ENCODE peak calls at places on chromosomes 11 and 22, in seven cellular contexts. F is trophoblast cell, L is IMR-90, Q is H1, V is mesenchymal stem cell, J is mesendoderm, K is neuronal stem cell. W is an unnamed sample.

GRCh38 chr11:104279587-104279986 is 115.6 kb upstream of the PDGFD start:
- DNase-seq in J (no peak), L (no peak), Q (no peak), V (no peak), F (no peak), K (no peak), W (no peak)

GRCh38 chr11:122882809-122883681 is 486 bp downstream of the JHY start:
- DNase-seq in V (peak; percentile 62), L (peak; percentile 55), Q (peak; percentile 78), K (peak; percentile 31), F (peak; percentile 27), J (peak; percentile 83), W (peak; percentile 70)

GRCh38 chr11:121119444-121119843 is 18.4 kb downstream of the TECTA start:
- DNase-seq in K (no peak), J (no peak), L (no peak), F (no peak), V (no peak), Q (no peak), W (no peak)

GRCh38 chr11:46508360-46508759 is 85.5 kb downstream of the AMBRA1 start:
- DNase-seq in Q (no peak), L (no peak), F (no peak), V (no peak), J (peak; percentile 42), K (no peak), W (no peak)

GRCh38 chr22:49347376-49347775 is 480.3 kb downstream of the BRD1 start:
- DNase-seq in Q (no peak), V (no peak), K (no peak), F (no peak), L (no peak), J (no peak), W (no peak)

GRCh38 chr22:27507935-27508504 is 293.5 kb downstream of the MN1 start:
- DNase-seq in J (no peak), K (no peak), F (no peak), L (peak; percentile 66), Q (no peak), V (no peak), W (no peak)

GRCh38 chr11:93392862-93393261 is 62.3 kb downstream of the DEUP1 start:
- DNase-seq in V (no peak), K (no peak), F (no peak), L (no peak), J (no peak), Q (no peak), W (no peak)

GRCh38 chr22:33923660-33924246 is 3.5 kb upstream of the LARGE1 start:
- DNase-seq in F (peak; percentile 4), L (peak; percentile 74), J (peak; percentile 91), Q (peak; percentile 76), K (peak; percentile 78), V (peak; percentile 73), W (peak; percentile 69)

GRCh38 chr11:14905104-14906033 is 13.3 kb upstream of the CYP2R1 start:
- DNase-seq in V (peak; percentile 34), J (peak; percentile 86), F (no peak), K (no peak), Q (peak; percentile 79), L (peak; percentile 10), W (peak; percentile 90)

GRCh38 chr11:2209370-2209801 is 37.8 kb upstream of the TH start:
- DNase-seq in K (no peak), J (no peak), V (no peak), F (no peak), L (no peak), Q (peak; percentile 41), W (peak; percentile 18)

GRCh38 chr11:47668665-47669064 is 26.3 kb upstream of the MTCH2 start:
- DNase-seq in K (no peak), F (no peak), Q (no peak), J (no peak), V (no peak), L (no peak), W (no peak)

GRCh38 chr22:37823134-37823985 is at the start of gene GALR3:
- DNase-seq in V (no peak), J (no peak), K (no peak), F (no peak), L (no peak), Q (peak; percentile 48), W (no peak)

GRCh38 chr22:37144180-37144554 is 5.5 kb downstream of the IL2RB start:
- DNase-seq in L (no peak), J (no peak), F (no peak), V (no peak), K (no peak), Q (no peak), W (no peak)

GRCh38 chr22:45242778-45243191 is 2.1 kb upstream of the KIAA0930 start:
- DNase-seq in V (no peak), Q (no peak), L (no peak), J (peak; percentile 31), F (no peak), K (no peak), W (no peak)

GRCh38 chr11:35785287-35786167 is 123.0 kb downstream of the TRIM44 start:
- DNase-seq in Q (no peak), V (no peak), F (no peak), J (peak; percentile 23), L (no peak), K (no peak), W (no peak)

GRCh38 chr11:35784699-35785098 is 122.1 kb downstream of the TRIM44 start:
- DNase-seq in J (no peak), L (no peak), F (no peak), V (no peak), Q (no peak), K (no peak), W (no peak)

GRCh38 chr11:35786188-35786587 is 123.6 kb downstream of the TRIM44 start:
- DNase-seq in F (no peak), J (peak; percentile 26), Q (no peak), K (no peak), L (peak; percentile 29), V (no peak), W (no peak)

GRCh38 chr11:35781342-35782171 is 119.0 kb downstream of the TRIM44 start:
- DNase-seq in V (peak; percentile 60), L (peak; percentile 89), K (no peak), J (peak; percentile 77), Q (no peak), F (no peak), W (no peak)

GRCh38 chr11:35783803-35784202 is 121.2 kb downstream of the TRIM44 start:
- DNase-seq in L (no peak), V (no peak), Q (no peak), F (no peak), K (no peak), J (no peak), W (no peak)
- H3K4ac ChIP-seq in L (no peak overlapping the region), V (no peak overlapping the region), Q (no peak overlapping the region), F (no peak overlapping the region), K (no peak overlapping the region), J (no peak overlapping the region), W (no peak overlapping the region)

GRCh38 chr11:131800452-131800851 is 430.0 kb downstream of the NTM start:
- DNase-seq in V (no peak), F (no peak), Q (no peak), K (no peak), J (peak; percentile 62), L (no peak), W (no peak)
- H2AK5ac ChIP-seq in V (no peak overlapping the region), F (no peak overlapping the region), Q (no peak overlapping the region), K (no peak overlapping the region), J (no peak overlapping the region), L (no peak overlapping the region), W (no peak overlapping the region)

GRCh38 chr11:45217991-45218390 is 68.2 kb downstream of the SYT13 start:
- DNase-seq in V (no peak), L (peak; percentile 18), J (no peak), Q (no peak), K (no peak), F (peak; percentile 36), W (no peak)
- H3K4ac ChIP-seq in V (no peak overlapping the region), L (no peak overlapping the region), J (no peak overlapping the region), Q (no peak overlapping the region), K (no peak overlapping the region), F (no peak overlapping the region), W (no peak overlapping the region)

GRCh38 chr11:69396948-69397307 is 84.5 kb upstream of the LINC01488 start:
- DNase-seq in L (no peak), V (no peak), F (no peak), Q (no peak), J (no peak), K (no peak), W (no peak)

GRCh38 chr11:69397732-69398131 is 83.7 kb upstream of the LINC01488 start:
- DNase-seq in J (no peak), L (no peak), F (no peak), V (no peak), K (no peak), Q (no peak), W (no peak)

GRCh38 chr11:69400769-69401590 is 80.5 kb upstream of the LINC01488 start:
- DNase-seq in K (no peak), Q (no peak), F (no peak), V (no peak), L (no peak), J (no peak), W (no peak)

GRCh38 chr11:69400140-69400539 is 81.3 kb upstream of the LINC01488 start:
- DNase-seq in V (no peak), Q (no peak), F (no peak), K (no peak), L (no peak), J (no peak), W (no peak)

GRCh38 chr11:69398529-69399492 is 82.7 kb upstream of the LINC01488 start:
- DNase-seq in F (no peak), K (no peak), Q (no peak), L (peak; percentile 26), V (peak; percentile 46), J (peak; percentile 35), W (no peak)
- H2AK5ac ChIP-seq in F (no peak overlapping the region), K (peak overlapping the region; percentile 86), Q (no peak overlapping the region), L (peak overlapping the region; percentile 87), V (peak overlapping the region; percentile 82), J (no peak overlapping the region), W (no peak overlapping the region)

GRCh38 chr11:61268588-61269250 is 26.4 kb downstream of the VWCE start:
- DNase-seq in J (no peak), K (no peak), L (no peak), V (no peak), Q (no peak), F (no peak), W (no peak)

GRCh38 chr11:61264795-61265194 is 23.8 kb downstream of the PGA5 start:
- DNase-seq in F (no peak), J (no peak), L (no peak), Q (no peak), K (no peak), V (no peak), W (no peak)

GRCh38 chr11:61265357-61265756 is 24.4 kb downstream of the PGA5 start:
- DNase-seq in L (no peak), F (peak; percentile 97), Q (no peak), J (no peak), V (no peak), K (no peak), W (no peak)

GRCh38 chr11:61267437-61267841 is 26.5 kb downstream of the PGA5 start:
- DNase-seq in Q (no peak), F (no peak), L (no peak), J (no peak), V (no peak), K (no peak), W (no peak)

GRCh38 chr11:61266602-61267001 is 25.6 kb downstream of the PGA5 start:
- DNase-seq in Q (no peak), K (no peak), J (no peak), L (no peak), F (no peak), V (no peak), W (no peak)
- H3K4ac ChIP-seq in Q (no peak overlapping the region), K (no peak overlapping the region), J (no peak overlapping the region), L (no peak overlapping the region), F (no peak overlapping the region), V (no peak overlapping the region), W (no peak overlapping the region)

GRCh38 chr11:59265735-59266134 is 53.0 kb upstream of the MPEG1 start:
- DNase-seq in K (no peak), F (no peak), V (no peak), J (no peak), L (no peak), Q (no peak), W (no peak)
- H2AK5ac ChIP-seq in K (no peak overlapping the region), F (no peak overlapping the region), V (no peak overlapping the region), J (no peak overlapping the region), L (no peak overlapping the region), Q (no peak overlapping the region), W (no peak overlapping the region)

W was measured in H9.